ENCODE peak calls at places on chromosomes 12 and 14, in ten cellular contexts. H, U, R, C, O, V, M, P, S and I are unnamed samples.

GRCh38 chr12:92581579-92581978 is 121.2 kb upstream of the PLEKHG7 start:
- DNase-seq in H (no peak), U (no peak), R (no peak), C (no peak), O (no peak), V (no peak), M (no peak), P (no peak), S (no peak), I (no peak)

GRCh38 chr14:39956372-39956771 is 524.1 kb upstream of the FBXO33 start:
- DNase-seq in H (no peak), U (peak; percentile 49), R (no peak), C (no peak), O (no peak), V (no peak), M (no peak), P (no peak), S (no peak), I (no peak)

GRCh38 chr12:14185441-14186192 is 179.9 kb upstream of the ATF7IP start:
- DNase-seq in H (peak; percentile 88), U (peak; percentile 11), R (peak; percentile 23), C (peak; percentile 34), O (peak; percentile 74), V (no peak), M (peak; percentile 59), P (peak; percentile 66), S (peak; percentile 51), I (peak; percentile 26)

GRCh38 chr12:20695232-20695631 is at the start of gene SLCO1C1:
- DNase-seq in H (no peak), U (no peak), R (no peak), C (no peak), O (no peak), V (no peak), M (no peak), P (no peak), S (no peak), I (no peak)

GRCh38 chr12:116136340-116136739 is 141.2 kb downstream of the MED13L start:
- DNase-seq in H (no peak), U (peak; percentile 29), R (peak; percentile 26), C (peak; percentile 67), O (no peak), V (no peak), M (peak; percentile 79), P (peak; percentile 73), S (peak; percentile 80), I (peak; percentile 24)

GRCh38 chr14:75985618-75986438 is at the start of gene IFT43:
- DNase-seq in H (peak; percentile 83), U (peak; percentile 84), R (peak; percentile 88), C (peak; percentile 69), O (peak; percentile 79), V (no peak), M (peak; percentile 80), P (peak; percentile 88), S (peak; percentile 78), I (peak; percentile 84)

GRCh38 chr12:31323466-31324115 is 2.4 kb downstream of the SINHCAF start:
- DNase-seq in H (peak; percentile 60), U (peak; percentile 37), R (peak; percentile 34), C (peak; percentile 30), O (peak; percentile 68), V (no peak), M (peak; percentile 59), P (peak; percentile 42), S (peak; percentile 12), I (peak; percentile 21)

GRCh38 chr14:71005076-71005475 is 97.8 kb downstream of the PCNX1 start:
- DNase-seq in H (no peak), U (no peak), R (no peak), C (no peak), O (no peak), V (no peak), M (peak; percentile 44), P (no peak), S (no peak), I (no peak)

GRCh38 chr12:27455589-27455988 is 9.1 kb downstream of the SMCO2 start:
- DNase-seq in H (no peak), U (no peak), R (no peak), C (no peak), O (no peak), V (no peak), M (no peak), P (no peak), S (no peak), I (no peak)